ENCODE peak calls at places on chromosomes 5 and 9, in six cellular contexts. D, J, E, W, F and V are unnamed samples.

GRCh38 chr9:15299374-15299939 is 7.6 kb downstream of the TTC39B start:
- DNase-seq in W (no peak), J (no peak), D (no peak), F (no peak), E (no peak), V (no peak)

GRCh38 chr9:35835216-35835604 is 6.2 kb downstream of the TMEM8B start:
- DNase-seq in E (no peak), W (no peak), D (peak; percentile 10), J (no peak), F (no peak), V (no peak)

GRCh38 chr9:133963166-133963565 is 29.0 kb downstream of the VAV2 start:
- DNase-seq in W (no peak), F (no peak), E (no peak), D (no peak), J (peak; percentile 31), V (no peak)

GRCh38 chr9:26548766-26549290 is 343.8 kb downstream of the CAAP1 start:
- DNase-seq in F (no peak), D (no peak), E (no peak), J (no peak), W (no peak), V (no peak)

GRCh38 chr5:177364159-177364962 is 6.6 kb downstream of the RGS14 start:
- DNase-seq in D (peak; percentile 40), E (no peak), W (no peak), J (peak; percentile 18), F (no peak), V (no peak)

GRCh38 chr9:103816146-103816545 is 278.0 kb upstream of the SMC2 start:
- DNase-seq in D (no peak), E (no peak), W (no peak), F (no peak), J (no peak), V (no peak)

GRCh38 chr9:75451505-75451904 is 363.2 kb downstream of the OSTF1 start:
- DNase-seq in D (no peak), W (no peak), E (no peak), F (no peak), J (no peak), V (peak; percentile 2)

GRCh38 chr5:1564182-1564748 is 40.5 kb upstream of the LPCAT1 start:
- DNase-seq in D (peak; percentile 56), E (no peak), F (no peak), J (no peak), W (no peak), V (peak; percentile 18)

GRCh38 chr5:9361835-9362234 is 184.0 kb downstream of the SEMA5A start:
- DNase-seq in J (no peak), D (peak; percentile 82), W (peak; percentile 64), F (no peak), E (no peak), V (no peak)

GRCh38 chr5:61020415-61020814 is 75.4 kb downstream of the NDUFAF2 start:
- DNase-seq in J (no peak), F (no peak), E (no peak), W (no peak), D (peak; percentile 86), V (no peak)

GRCh38 chr5:133113331-133114061 is 61.7 kb downstream of the HSPA4 start:
- DNase-seq in E (no peak), D (peak; percentile 54), J (no peak), W (no peak), F (no peak), V (peak; percentile 34)

GRCh38 chr9:133960568-133961129 is 31.5 kb downstream of the VAV2 start:
- DNase-seq in D (peak; percentile 48), W (no peak), J (peak; percentile 63), F (no peak), E (no peak), V (no peak)

GRCh38 chr9:109179801-109180523 is 12.9 kb upstream of the FRRS1L start:
- DNase-seq in D (no peak), J (no peak), W (no peak), E (no peak), F (no peak), V (no peak)

GRCh38 chr9:133453651-133454050 is 6.1 kb upstream of the CACFD1 start:
- DNase-seq in J (no peak), E (no peak), F (no peak), D (peak; percentile 46), W (no peak), V (no peak)

GRCh38 chr5:56518820-56519219 is 285.7 kb upstream of the ANKRD55 start:
- DNase-seq in J (no peak), E (no peak), F (no peak), D (no peak), W (no peak), V (no peak)

GRCh38 chr5:143066556-143067281 is 296.5 kb downstream of the ARHGAP26 start:
- DNase-seq in W (no peak), D (no peak), J (peak; percentile 43), F (no peak), E (no peak), V (no peak)

GRCh38 chr9:136902259-136902821 is 16.0 kb downstream of the TRAF2 start:
- DNase-seq in W (no peak), J (no peak), F (no peak), D (peak; percentile 27), E (peak; percentile 19), V (peak; percentile 69)

GRCh38 chr9:108225371-108225905 is 630.3 kb downstream of the ACTL7B start:
- DNase-seq in F (no peak), W (no peak), J (no peak), E (no peak), D (peak; percentile 38), V (no peak)

GRCh38 chr9:136088481-136088938 is 6.6 kb downstream of the NACC2 start:
- DNase-seq in D (no peak), J (peak; percentile 61), E (no peak), F (no peak), W (no peak), V (no peak)

GRCh38 chr9:21831841-21832509 is 29.5 kb downstream of the MTAP start:
- DNase-seq in D (peak; percentile 78), E (no peak), J (no peak), F (peak; percentile 49), W (no peak), V (peak; percentile 78)

GRCh38 chr5:42811591-42812392 is at the start of gene SELENOP:
- DNase-seq in W (peak; percentile 33), F (peak; percentile 2), E (no peak), D (peak; percentile 72), J (no peak), V (no peak)

GRCh38 chr5:426392-426976 is 16.5 kb upstream of the EXOC3 start:
- DNase-seq in W (no peak), F (no peak), D (no peak), E (no peak), J (no peak), V (no peak)

GRCh38 chr5:106172681-106173532 is 1497.8 kb downstream of the EFNA5 start:
- DNase-seq in J (no peak), D (peak; percentile 25), F (no peak), W (no peak), E (no peak), V (no peak)

GRCh38 chr5:175219256-175219835 is 224.6 kb downstream of the DRD1 start:
- DNase-seq in W (no peak), E (no peak), F (no peak), J (no peak), D (no peak), V (no peak)

GRCh38 chr5:99061711-99062110 is 132.9 kb upstream of the CHD1 start:
- DNase-seq in J (no peak), F (peak; percentile 64), E (no peak), D (no peak), W (no peak), V (no peak)

GRCh38 chr5:59557572-59557971 is 336.0 kb downstream of the PDE4D start:
- DNase-seq in W (no peak), E (no peak), J (no peak), F (no peak), D (no peak), V (no peak)

GRCh38 chr5:135426102-135427082 is 20.8 kb downstream of the DCANP1 start:
- DNase-seq in E (no peak), W (peak; percentile 21), D (peak; percentile 65), J (no peak), F (no peak), V (no peak)

GRCh38 chr5:83701886-83702285 is 18.8 kb downstream of the HAPLN1 start:
- DNase-seq in W (no peak), F (no peak), J (no peak), E (no peak), D (peak; percentile 17), V (no peak)

GRCh38 chr5:68315679-68316271 is 100.2 kb downstream of the PIK3R1 start:
- DNase-seq in W (no peak), J (no peak), F (no peak), D (no peak), E (no peak), V (no peak)

GRCh38 chr5:81739283-81739682 is 11.6 kb downstream of the SSBP2 start:
- DNase-seq in W (no peak), J (no peak), E (no peak), D (no peak), F (no peak), V (no peak)

GRCh38 chr5:176837707-176838115 is 27.4 kb downstream of the UNC5A start:
- DNase-seq in D (peak; percentile 94), W (peak; percentile 94), J (peak; percentile 94), F (no peak), E (no peak), V (peak; percentile 43)

GRCh38 chr5:111478898-111479297 is 33.4 kb downstream of the STARD4 start:
- DNase-seq in J (no peak), W (no peak), D (no peak), F (no peak), E (no peak), V (no peak)
- H3K36me3 ChIP-seq in J (no peaks in the 10 kb centered on the region), W (no peaks in the 10 kb centered on the region), D (no peaks in the 10 kb centered on the region), F (no peaks in the 10 kb centered on the region), E (no peaks in the 10 kb centered on the region), V (no peaks in the 10 kb centered on the region)

DNA sequence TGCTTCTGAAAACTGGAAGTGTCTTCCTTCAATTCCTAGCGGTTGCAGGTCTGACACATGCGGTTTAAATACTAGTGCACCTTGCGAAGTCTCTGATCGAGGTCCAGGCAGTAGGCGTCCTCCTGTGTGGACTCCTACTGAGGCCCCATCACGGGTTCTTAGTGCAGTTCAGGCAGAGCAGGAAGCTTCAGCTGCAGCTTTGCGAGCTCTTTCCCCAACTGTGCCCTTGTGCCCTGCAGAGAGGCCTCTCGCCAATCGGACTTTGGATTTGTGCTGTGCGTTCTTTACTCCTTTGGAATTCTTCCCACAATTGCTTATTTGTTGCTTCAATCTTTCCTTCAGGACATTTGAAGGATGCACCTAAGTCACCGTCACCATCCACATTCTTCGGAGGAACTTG is 40.6 kb upstream of the FAM120AOS start:
- DNase-seq in W (no peak), F (no peak), D (no peak), J (no peak), E (no peak), V (no peak)
- H3K36me3 ChIP-seq in W (peaks cover 81% of the 10 kb centered on the region), F (peaks cover 5% of the 10 kb centered on the region), D (peaks cover 8% of the 10 kb centered on the region), J (peaks cover 10% of the 10 kb centered on the region), E (peaks cover 78% of the 10 kb centered on the region), V (peaks cover 1% of the 10 kb centered on the region)

DNA sequence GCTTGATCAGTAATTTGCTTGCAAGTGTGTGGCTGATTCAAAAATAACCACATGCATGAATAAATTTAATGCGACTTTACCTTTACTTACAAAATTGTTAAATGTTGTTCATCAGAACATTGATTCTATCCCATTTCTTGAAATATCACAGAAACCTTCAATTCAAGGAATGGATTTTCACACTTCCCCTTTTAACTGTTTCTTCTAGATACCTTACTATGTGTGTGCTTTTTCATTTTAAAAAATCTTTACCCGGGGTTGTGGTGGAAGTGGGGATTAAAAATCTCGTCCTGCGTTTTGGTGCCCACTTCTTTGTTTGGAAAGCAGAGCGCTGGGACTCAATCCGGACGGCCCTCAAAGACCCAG is 5.8 kb upstream of the MEF2C start:
- DNase-seq in F (no peak), W (no peak), E (no peak), J (no peak), D (no peak), V (no peak)
- H3K36me3 ChIP-seq in F (no peaks in the 10 kb centered on the region), W (no peaks in the 10 kb centered on the region), E (no peaks in the 10 kb centered on the region), J (no peaks in the 10 kb centered on the region), D (no peaks in the 10 kb centered on the region), V (no peaks in the 10 kb centered on the region)

GRCh38 chr9:2800385-2801179 is 43.3 kb downstream of the PUM3 start:
- DNase-seq in F (no peak), J (no peak), W (no peak), D (peak; percentile 57), E (no peak), V (no peak)
- H3K36me3 ChIP-seq in F (peaks cover 10% of the 10 kb centered on the region), J (peaks cover 5% of the 10 kb centered on the region), W (peaks cover 95% of the 10 kb centered on the region), D (peaks cover 4% of the 10 kb centered on the region), E (peaks cover 85% of the 10 kb centered on the region), V (peaks cover 2% of the 10 kb centered on the region)